ENCODE peak calls at places on chromosomes 2 and 18, in four cellular contexts. O is colonic mucosa, J is A549, H is PC-3. K is an unnamed sample.

GRCh38 chr18:2515908-2516625 is 55.2 kb downstream of the METTL4 start:
- DNase-seq in J (peak), H (peak), O (no peak), K (peak)

GRCh38 chr2:69831354-69831905 is 2.0 kb downstream of the GMCL1 start:
- DNase-seq in H (no peak), O (no peak), J (no peak), K (peak)

GRCh38 chr2:122031544-122032263 is 276.3 kb downstream of the TSN start:
- DNase-seq in J (no peak), H (no peak), O (no peak), K (no peak)

GRCh38 chr18:76725445-76725844 is 96.9 kb upstream of the ZNF236 start:
- DNase-seq in O (no peak), J (no peak), H (no peak), K (no peak)

GRCh38 chr2:182672471-182673165 is 43.4 kb upstream of the DNAJC10 start:
- DNase-seq in O (no peak), H (peak), J (peak), K (peak)

GRCh38 chr18:11119550-11119949 is 29.8 kb downstream of the PIEZO2 start:
- DNase-seq in J (no peak), H (no peak), O (no peak), K (no peak)

GRCh38 chr2:174571669-174572323 is 25.8 kb downstream of the WIPF1 start:
- DNase-seq in J (no peak), H (no peak), O (no peak), K (no peak)

GRCh38 chr2:43472527-43473194 is 123.2 kb downstream of the THADA start:
- DNase-seq in O (no peak), J (no peak), H (peak), K (no peak)

GRCh38 chr2:221570321-221571107 is 1.6 kb downstream of the EPHA4 start:
- DNase-seq in O (peak), J (no peak), H (peak), K (peak)

GRCh38 chr2:28134262-28134812 is 243.8 kb downstream of the BABAM2 start:
- DNase-seq in H (peak), J (peak), O (peak), K (no peak)

GRCh38 chr2:126793885-126794613 is 104.6 kb upstream of the TEX51 start:
- DNase-seq in J (no peak), H (no peak), O (peak), K (no peak)

GRCh38 chr2:223995569-223995968 is 38.3 kb downstream of the MRPL44 start:
- DNase-seq in H (peak), O (no peak), J (peak), K (no peak)

GRCh38 chr2:211093743-211094303 is 537.4 kb downstream of the CPS1 start:
- DNase-seq in H (peak), O (no peak), J (peak), K (no peak)

GRCh38 chr2:186670831-186671230 is 23.0 kb upstream of the FAM171B start:
- DNase-seq in H (no peak), O (no peak), J (no peak), K (no peak)

GRCh38 chr18:9017900-9018217 is 84.6 kb upstream of the NDUFV2 start:
- DNase-seq in O (no peak), H (peak), J (no peak), K (no peak)

GRCh38 chr2:171319164-171319810 is 114.5 kb downstream of the METTL8 start:
- DNase-seq in J (no peak), H (no peak), O (no peak), K (no peak)

GRCh38 chr2:18900691-18901113 is 311.3 kb upstream of the NT5C1B start:
- DNase-seq in O (no peak), H (no peak), J (no peak), K (no peak)

GRCh38 chr18:22110482-22110924 is 58.9 kb upstream of the GATA6 start:
- DNase-seq in O (no peak), J (peak), H (no peak), K (no peak)

GRCh38 chr2:43391877-43392214 is 165.4 kb upstream of the ZFP36L2 start:
- DNase-seq in O (no peak), H (peak), J (no peak), K (no peak)

GRCh38 chr2:204550738-204551137 is 5.5 kb downstream of the PARD3B start:
- DNase-seq in H (peak), J (no peak), O (no peak), K (no peak)

GRCh38 chr2:166140922-166141321 is 13.1 kb upstream of the SCN1A start:
- DNase-seq in H (no peak), O (no peak), J (no peak), K (no peak)

GRCh38 chr18:44912740-44913478 is 232.2 kb downstream of the SETBP1 start:
- DNase-seq in J (no peak), H (no peak), O (no peak), K (no peak)

GRCh38 chr2:237514474-237515130 is 27.6 kb downstream of the MLPH start:
- DNase-seq in J (no peak), H (no peak), O (no peak), K (no peak)

GRCh38 chr2:46020416-46020815 is 276.8 kb upstream of the EPAS1 start:
- DNase-seq in H (peak), J (no peak), O (no peak), K (no peak)

GRCh38 chr2:47890711-47891368 is 15.5 kb downstream of the FBXO11 start:
- DNase-seq in J (no peak), H (no peak), O (no peak), K (no peak)

GRCh38 chr2:1868683-1869141 is 124.4 kb upstream of the PXDN start:
- DNase-seq in H (no peak), J (no peak), O (no peak), K (no peak)

GRCh38 chr2:121363632-121364420 is 78.8 kb upstream of the TFCP2L1 start:
- DNase-seq in H (peak), J (peak), O (peak), K (peak)

GRCh38 chr2:179965291-179965690 is 41.8 kb downstream of the CWC22 start:
- DNase-seq in H (no peak), J (no peak), O (no peak), K (no peak)

GRCh38 chr2:10371441-10372194 is 68.9 kb downstream of the HPCAL1 start:
- DNase-seq in H (no peak), O (no peak), J (no peak), K (no peak)

GRCh38 chr18:31204169-31204568 is 41.5 kb upstream of the DSC1 start:
- DNase-seq in O (no peak), H (no peak), J (no peak), K (no peak)

DNA sequence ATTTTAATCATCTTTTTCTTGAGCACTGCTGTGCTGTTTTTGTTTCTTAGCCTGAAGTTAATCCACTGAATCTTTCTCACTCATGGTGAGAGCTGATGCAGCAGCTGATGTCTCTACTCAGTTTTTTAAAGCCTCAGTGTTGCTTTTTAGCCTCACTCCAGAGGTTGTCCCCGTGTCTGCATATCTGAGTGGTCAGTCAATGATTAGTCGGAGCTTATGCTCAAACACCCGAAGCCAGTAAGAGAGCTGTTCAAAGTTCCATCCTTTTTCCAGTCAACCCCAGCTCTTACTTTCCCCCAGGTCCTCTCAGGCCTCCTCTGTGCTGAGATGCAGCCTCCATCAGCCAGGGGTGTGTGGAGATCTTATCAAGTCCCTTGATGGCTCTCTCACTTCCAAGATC is 81.1 kb downstream of the MBOAT2 start:
- DNase-seq in J (no peak), O (no peak), H (no peak), K (no peak)
- TF ChIP-seq CTCF in J (no peak), O (no peak), H (no peak), K (no peak)

DNA sequence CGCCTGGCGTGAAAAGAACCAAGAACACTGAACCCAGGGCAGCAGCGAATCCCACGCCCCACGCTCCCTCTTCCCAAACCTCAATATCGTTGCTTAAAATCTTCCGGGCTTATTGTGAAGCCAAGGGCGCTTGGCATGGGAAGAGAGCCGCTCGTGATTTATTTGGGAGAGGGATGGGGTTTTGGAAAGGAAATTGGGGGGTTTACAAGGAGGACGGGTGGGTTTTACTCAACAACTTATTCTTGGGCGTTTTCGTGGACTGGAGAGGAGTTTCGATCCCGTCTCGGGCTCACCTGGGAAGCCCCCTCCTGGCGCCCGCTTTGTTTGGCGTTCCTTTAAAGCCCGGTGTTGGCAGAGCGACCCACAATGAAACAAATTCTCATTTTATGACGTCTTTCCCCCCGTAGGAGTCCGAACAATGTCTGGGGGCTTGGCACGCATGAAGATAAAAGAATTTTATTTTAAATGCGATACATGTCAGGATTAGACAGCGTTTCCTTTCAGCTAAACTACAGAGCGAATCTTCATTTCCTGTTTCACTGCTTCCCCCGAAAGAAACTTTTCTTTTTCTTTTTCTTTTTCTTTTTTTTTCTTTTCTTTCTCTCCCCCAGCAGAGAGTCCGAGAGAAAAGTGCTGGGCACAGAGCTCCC is 135.3 kb downstream of the INSIG2 start:
- DNase-seq in J (no peak), H (no peak), O (no peak), K (no peak)
- H3K4me3 ChIP-seq in J (no peak), H (no peak), O (peak), K (peak)

DNA sequence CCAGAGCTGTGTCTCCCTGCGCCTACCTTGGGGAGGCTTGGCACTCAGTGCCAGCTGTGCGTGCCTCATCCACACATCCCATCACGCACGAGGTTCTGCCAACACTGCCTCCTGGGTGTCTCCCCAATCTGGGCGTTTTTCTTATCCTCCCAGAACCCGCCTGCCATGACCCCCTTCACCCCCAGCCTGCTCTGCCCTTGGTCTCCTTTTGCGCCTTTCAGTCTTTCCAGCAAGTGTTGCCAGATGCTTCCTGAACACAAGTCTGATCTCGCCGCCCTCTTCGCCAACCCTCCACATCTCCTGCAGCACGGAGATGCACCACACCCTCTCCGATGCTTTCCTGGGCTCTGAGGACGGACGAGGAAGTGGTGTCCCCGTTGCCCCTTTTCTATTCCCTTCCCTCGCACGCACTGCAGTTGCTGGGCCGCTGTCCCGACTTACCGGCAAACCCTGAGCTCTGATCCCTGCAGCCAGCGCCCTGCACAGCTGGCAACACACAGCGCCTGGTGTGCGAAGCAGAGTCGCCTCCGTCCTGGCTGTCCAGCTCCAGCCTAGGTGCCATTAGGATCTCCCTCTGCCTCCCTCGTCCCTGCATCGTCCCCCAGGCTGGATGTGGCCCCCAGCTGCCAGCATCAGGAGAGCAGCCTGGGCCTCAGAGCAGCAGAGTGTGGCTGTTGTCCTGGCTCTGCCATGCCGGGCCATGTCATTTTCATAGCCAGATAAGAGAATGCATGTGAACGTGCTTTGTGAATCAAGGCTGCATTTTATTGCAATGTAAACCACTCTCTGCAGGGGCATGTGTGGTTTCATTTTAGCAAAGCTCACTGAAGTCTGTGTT is 22.6 kb upstream of the ALLC start:
- DNase-seq in H (peak), O (no peak), J (no peak), K (no peak)
- TF ChIP-seq CTCF in H (no peak), O (no peak), J (no peak), K (no peak)

GRCh38 chr18:46332956-46333355 is 228.8 kb downstream of the HAUS1 start:
- DNase-seq in J (no peak), H (no peak), O (no peak), K (no peak)
- H3K4me3 ChIP-seq in J (no peak), H (peak), O (no peak), K (peak)

GRCh38 chr18:37578182-37578678 is 12.6 kb upstream of the CELF4 start:
- DNase-seq in O (no peak), J (no peak), H (no peak), K (no peak)

GRCh38 chr18:37575646-37576045 is 10.0 kb upstream of the CELF4 start:
- DNase-seq in O (no peak), H (no peak), J (no peak), K (no peak)

GRCh38 chr18:37577051-37577611 is 11.5 kb upstream of the CELF4 start:
- DNase-seq in J (no peak), O (no peak), H (no peak), K (no peak)

GRCh38 chr18:37582306-37582705 is 16.7 kb upstream of the CELF4 start:
- DNase-seq in J (no peak), O (no peak), H (no peak), K (no peak)

GRCh38 chr18:37578886-37579513 is 13.4 kb upstream of the CELF4 start:
- DNase-seq in O (no peak), H (peak), J (peak), K (no peak)
- TF ChIP-seq CTCF in O (no peak), H (peak), J (peak), K (no peak)

GRCh38 chr2:112803691-112804521 is 19.6 kb upstream of the IL1A start:
- DNase-seq in H (peak), O (no peak), J (peak), K (no peak)

GRCh38 chr2:112800881-112801583 is 16.7 kb upstream of the IL1A start:
- DNase-seq in O (no peak), H (no peak), J (no peak), K (no peak)

GRCh38 chr2:112807233-112807807 is 23.0 kb upstream of the IL1A start:
- DNase-seq in H (no peak), O (no peak), J (no peak), K (no peak)

GRCh38 chr2:112809112-112809511 is 24.8 kb upstream of the IL1A start:
- DNase-seq in J (no peak), O (no peak), H (no peak), K (no peak)

GRCh38 chr2:112805542-112805941 is 21.2 kb upstream of the IL1A start:
- DNase-seq in H (no peak), O (no peak), J (no peak), K (no peak)
- H3K4me3 ChIP-seq in H (no peak), O (no peak), J (no peak), K (no peak)